ENCODE peak calls at places on chromosomes 16 and 17, in five cellular contexts. A is ELF-1; T is transverse colon; G is stimulated activated naive CD8-positive, alpha-beta T cell treated with anti-CD3 and anti-CD28 coated beads, Interleukin-15, Interleukin-2, amounts not matched to agents 100 U/mL and 50 U/mL, for 24 hours; Y is Calu3. R is an unnamed sample.

GRCh38 chr16:12084436-12084835 is 107.9 kb downstream of the SNX29 start:
- DNase-seq in A (no peak), T (no peak), G (no peak), Y (no peak), R (no peak)

GRCh38 chr17:35069311-35069710 is 5.8 kb upstream of the RFFL start:
- DNase-seq in A (no peak), T (no peak), G (no peak), Y (no peak), R (no peak)

GRCh38 chr16:22353188-22353919 is 21.1 kb downstream of the CDR2 start:
- DNase-seq in A (peak; percentile 26), T (peak; percentile 32), G (peak; percentile 17), Y (no peak), R (peak; percentile 63)

GRCh38 chr16:17024514-17024913 is 446.2 kb downstream of the XYLT1 start:
- DNase-seq in A (no peak), T (no peak), G (no peak), Y (no peak), R (no peak)

GRCh38 chr16:4915226-4915761 is 21.7 kb downstream of the PPL start:
- DNase-seq in A (no peak), T (no peak), G (no peak), Y (no peak), R (no peak)

GRCh38 chr17:869567-870530 is 87.7 kb downstream of the MRM3 start:
- DNase-seq in A (peak; percentile 76), T (no peak), G (no peak), Y (no peak), R (no peak)

GRCh38 chr16:69143116-69143515 is 10.7 kb downstream of the UTP4 start:
- DNase-seq in A (no peak), T (peak; percentile 25), G (no peak), Y (no peak), R (no peak)

GRCh38 chr17:7750321-7750821 is 32.8 kb downstream of the DNAH2 start:
- DNase-seq in A (no peak), T (no peak), G (no peak), Y (no peak), R (no peak)

GRCh38 chr16:27400751-27401620 is 988 bp upstream of the IL21R start:
- DNase-seq in A (no peak), T (no peak), G (no peak), Y (no peak), R (no peak)

GRCh38 chr16:74372953-74373846 is 2.9 kb upstream of the NPIPB15 start:
- DNase-seq in A (no peak), T (no peak), G (no peak), Y (no peak), R (no peak)

GRCh38 chr17:35242158-35242804 is 591 bp upstream of the SLFN5 start:
- DNase-seq in A (peak; percentile 85), T (peak; percentile 85), G (peak; percentile 84), Y (peak; percentile 89), R (no peak)

GRCh38 chr16:51569204-51569911 is 418.3 kb upstream of the SALL1 start:
- DNase-seq in A (no peak), T (no peak), G (no peak), Y (peak; percentile 6), R (no peak)

GRCh38 chr17:39787038-39787437 is 49.3 kb downstream of the GRB7 start:
- DNase-seq in A (no peak), T (no peak), G (no peak), Y (no peak), R (no peak)

GRCh38 chr16:50121721-50122445 is 31.2 kb upstream of the TENT4B start:
- DNase-seq in A (no peak), T (no peak), G (peak; percentile 38), Y (no peak), R (peak; percentile 72)

GRCh38 chr17:77749316-77749715 is 209.2 kb upstream of the TNRC6C start:
- DNase-seq in A (no peak), T (no peak), G (no peak), Y (no peak), R (no peak)

GRCh38 chr17:45138911-45139532 is 3.5 kb downstream of the ACBD4 start:
- DNase-seq in A (no peak), T (no peak), G (no peak), Y (no peak), R (no peak)

GRCh38 chr16:1385232-1385631 is 29.3 kb downstream of the UNKL start:
- DNase-seq in A (no peak), T (no peak), G (no peak), Y (no peak), R (no peak)

GRCh38 chr16:81693467-81694303 is 85.4 kb upstream of the PLCG2 start:
- DNase-seq in A (peak; percentile 52), T (peak; percentile 39), G (no peak), Y (no peak), R (no peak)

GRCh38 chr16:49441366-49441780 is 67.8 kb downstream of the C16orf78 start:
- DNase-seq in A (peak; percentile 75), T (peak; percentile 76), G (peak; percentile 62), Y (no peak), R (peak; percentile 71)

GRCh38 chr17:81388612-81389367 is 6.5 kb upstream of the BAHCC1 start:
- DNase-seq in A (peak; percentile 60), T (no peak), G (no peak), Y (no peak), R (no peak)

GRCh38 chr16:11340710-11341109 is 4.5 kb upstream of the RMI2 start:
- DNase-seq in A (peak; percentile 59), T (no peak), G (no peak), Y (no peak), R (no peak)

GRCh38 chr17:10668771-10669170 is 11.7 kb upstream of the MYH3 start:
- DNase-seq in A (peak; percentile 44), T (no peak), G (no peak), Y (no peak), R (no peak)

GRCh38 chr17:38703742-38704644 is 1.1 kb upstream of the MLLT6 start:
- DNase-seq in A (peak; percentile 98), T (peak; percentile 93), G (peak; percentile 91), Y (peak; percentile 100), R (no peak)

R was measured in GM12878.